ENCODE peak calls at places on chromosomes 3 and 15, in seven cellular contexts. One of them, this sample, is unnamed. For H3K9me3 and H3K4me1, the result is how much of the 10 kb centered on the place peaks cover.

GRCh38 chr15:33654859-33655258 is 313.4 kb upstream of the CHRM5 start:
- DNase-seq in IMR-90: no peak
- DNase-seq in upper lobe of right lung: no peak
- DNase-seq in hepatocyte: no peak
- DNase-seq in naive thymus-derived CD4-positive, alpha-beta T cell: no peak
- DNase-seq in A549: no peak
- DNase-seq in heart left ventricle: no peak
- DNase-seq in this sample: no peak

GRCh38 chr3:146100825-146101444 is 60.0 kb downstream of the PLOD2 start:
- DNase-seq in IMR-90: peak
- DNase-seq in upper lobe of right lung: no peak
- DNase-seq in hepatocyte: no peak
- DNase-seq in naive thymus-derived CD4-positive, alpha-beta T cell: no peak
- DNase-seq in A549: no peak
- DNase-seq in heart left ventricle: no peak
- DNase-seq in this sample: no peak

GRCh38 chr15:66854012-66854965 is 152.3 kb downstream of the SMAD6 start:
- DNase-seq in IMR-90: no peak
- DNase-seq in upper lobe of right lung: no peak
- DNase-seq in hepatocyte: no peak
- DNase-seq in naive thymus-derived CD4-positive, alpha-beta T cell: no peak
- DNase-seq in A549: no peak
- DNase-seq in heart left ventricle: peak
- DNase-seq in this sample: no peak

GRCh38 chr15:74193305-74193718 is 9.3 kb downstream of the STRA6 start:
- DNase-seq in IMR-90: peak
- DNase-seq in upper lobe of right lung: no peak
- DNase-seq in hepatocyte: peak
- DNase-seq in naive thymus-derived CD4-positive, alpha-beta T cell: no peak
- DNase-seq in A549: no peak
- DNase-seq in heart left ventricle: no peak
- DNase-seq in this sample: no peak

GRCh38 chr3:82736696-82737277 is 975.3 kb upstream of the GBE1 start:
- DNase-seq in IMR-90: no peak
- DNase-seq in upper lobe of right lung: no peak
- DNase-seq in hepatocyte: no peak
- DNase-seq in naive thymus-derived CD4-positive, alpha-beta T cell: no peak
- DNase-seq in A549: no peak
- DNase-seq in heart left ventricle: no peak
- DNase-seq in this sample: no peak

GRCh38 chr15:91982401-91982800 is 128.9 kb downstream of the SLCO3A1 start:
- DNase-seq in IMR-90: peak
- DNase-seq in upper lobe of right lung: no peak
- DNase-seq in hepatocyte: no peak
- DNase-seq in naive thymus-derived CD4-positive, alpha-beta T cell: no peak
- DNase-seq in A549: no peak
- DNase-seq in heart left ventricle: no peak
- DNase-seq in this sample: no peak

GRCh38 chr3:196272826-196273225 is 14.7 kb downstream of the PCYT1A start:
- DNase-seq in IMR-90: no peak
- DNase-seq in upper lobe of right lung: no peak
- DNase-seq in hepatocyte: no peak
- DNase-seq in naive thymus-derived CD4-positive, alpha-beta T cell: no peak
- DNase-seq in A549: no peak
- DNase-seq in heart left ventricle: peak
- DNase-seq in this sample: no peak

GRCh38 chr3:50632450-50632849 is 15.5 kb downstream of the MAPKAPK3 start:
- DNase-seq in IMR-90: no peak
- DNase-seq in upper lobe of right lung: no peak
- DNase-seq in hepatocyte: no peak
- DNase-seq in naive thymus-derived CD4-positive, alpha-beta T cell: no peak
- DNase-seq in A549: no peak
- DNase-seq in heart left ventricle: no peak
- DNase-seq in this sample: no peak

GRCh38 chr15:77027697-77028450 is 32.9 kb downstream of the PSTPIP1 start:
- DNase-seq in IMR-90: no peak
- DNase-seq in upper lobe of right lung: peak
- DNase-seq in hepatocyte: no peak
- DNase-seq in naive thymus-derived CD4-positive, alpha-beta T cell: no peak
- DNase-seq in A549: no peak
- DNase-seq in heart left ventricle: no peak
- DNase-seq in this sample: peak

GRCh38 chr3:73669268-73669667 is 44.5 kb upstream of the PDZRN3 start:
- DNase-seq in IMR-90: peak
- DNase-seq in upper lobe of right lung: no peak
- DNase-seq in hepatocyte: no peak
- DNase-seq in naive thymus-derived CD4-positive, alpha-beta T cell: no peak
- DNase-seq in A549: no peak
- DNase-seq in heart left ventricle: no peak
- DNase-seq in this sample: no peak

GRCh38 chr15:36365963-36366362 is 213.5 kb upstream of the CDIN1 start:
- DNase-seq in IMR-90: no peak
- DNase-seq in upper lobe of right lung: no peak
- DNase-seq in hepatocyte: no peak
- DNase-seq in naive thymus-derived CD4-positive, alpha-beta T cell: no peak
- DNase-seq in A549: no peak
- DNase-seq in heart left ventricle: no peak
- DNase-seq in this sample: no peak

GRCh38 chr3:57226156-57226555 is 1.4 kb upstream of the APPL1 start:
- DNase-seq in IMR-90: no peak
- DNase-seq in upper lobe of right lung: no peak
- DNase-seq in hepatocyte: no peak
- DNase-seq in naive thymus-derived CD4-positive, alpha-beta T cell: no peak
- DNase-seq in A549: no peak
- DNase-seq in heart left ventricle: no peak
- DNase-seq in this sample: no peak

GRCh38 chr3:129248286-129248979 is 973 bp upstream of the COPG1 start:
- DNase-seq in IMR-90: no peak
- DNase-seq in upper lobe of right lung: no peak
- DNase-seq in hepatocyte: no peak
- DNase-seq in naive thymus-derived CD4-positive, alpha-beta T cell: no peak
- DNase-seq in A549: no peak
- DNase-seq in heart left ventricle: no peak
- DNase-seq in this sample: peak

GRCh38 chr3:5285439-5285838 is 97.9 kb downstream of the EDEM1 start:
- DNase-seq in IMR-90: no peak
- DNase-seq in upper lobe of right lung: no peak
- DNase-seq in hepatocyte: no peak
- DNase-seq in naive thymus-derived CD4-positive, alpha-beta T cell: no peak
- DNase-seq in A549: no peak
- DNase-seq in heart left ventricle: no peak
- DNase-seq in this sample: no peak

GRCh38 chr15:45393851-45394250 is 15.5 kb upstream of the GATM start:
- DNase-seq in IMR-90: no peak
- DNase-seq in upper lobe of right lung: no peak
- DNase-seq in hepatocyte: peak
- DNase-seq in naive thymus-derived CD4-positive, alpha-beta T cell: no peak
- DNase-seq in A549: no peak
- DNase-seq in heart left ventricle: no peak
- DNase-seq in this sample: peak

GRCh38 chr15:26087395-26087794 is 224.3 kb upstream of the ATP10A start:
- DNase-seq in IMR-90: peak
- DNase-seq in upper lobe of right lung: no peak
- DNase-seq in hepatocyte: no peak
- DNase-seq in naive thymus-derived CD4-positive, alpha-beta T cell: no peak
- DNase-seq in A549: no peak
- DNase-seq in heart left ventricle: no peak
- DNase-seq in this sample: no peak

GRCh38 chr15:96122077-96123027 is 208.1 kb upstream of the NR2F2 start:
- DNase-seq in IMR-90: peak
- DNase-seq in upper lobe of right lung: no peak
- DNase-seq in hepatocyte: peak
- DNase-seq in naive thymus-derived CD4-positive, alpha-beta T cell: no peak
- DNase-seq in A549: no peak
- DNase-seq in heart left ventricle: no peak
- DNase-seq in this sample: no peak

GRCh38 chr3:45026957-45027356 is 854 bp downstream of the CLEC3B start:
- DNase-seq in IMR-90: peak
- DNase-seq in upper lobe of right lung: no peak
- DNase-seq in hepatocyte: no peak
- DNase-seq in naive thymus-derived CD4-positive, alpha-beta T cell: no peak
- DNase-seq in A549: no peak
- DNase-seq in heart left ventricle: peak
- DNase-seq in this sample: peak
- H3K9me3 ChIP-seq in IMR-90: under half
- H3K9me3 ChIP-seq in upper lobe of right lung: under half
- H3K9me3 ChIP-seq in hepatocyte: under half
- H3K9me3 ChIP-seq in naive thymus-derived CD4-positive, alpha-beta T cell: under half
- H3K9me3 ChIP-seq in A549: under half
- H3K9me3 ChIP-seq in heart left ventricle: under half
- H3K9me3 ChIP-seq in this sample: under half

GRCh38 chr3:46701211-46701939 is at the start of gene TMIE:
- DNase-seq in IMR-90: no peak
- DNase-seq in upper lobe of right lung: no peak
- DNase-seq in hepatocyte: no peak
- DNase-seq in naive thymus-derived CD4-positive, alpha-beta T cell: no peak
- DNase-seq in A549: no peak
- DNase-seq in heart left ventricle: no peak
- DNase-seq in this sample: no peak
- H3K4me3 ChIP-seq in IMR-90: peak
- H3K4me3 ChIP-seq in upper lobe of right lung: peak
- H3K4me3 ChIP-seq in hepatocyte: peak
- H3K4me3 ChIP-seq in naive thymus-derived CD4-positive, alpha-beta T cell: no peak
- H3K4me3 ChIP-seq in A549: peak
- H3K4me3 ChIP-seq in heart left ventricle: peak
- H3K4me3 ChIP-seq in this sample: no peak

DNA sequence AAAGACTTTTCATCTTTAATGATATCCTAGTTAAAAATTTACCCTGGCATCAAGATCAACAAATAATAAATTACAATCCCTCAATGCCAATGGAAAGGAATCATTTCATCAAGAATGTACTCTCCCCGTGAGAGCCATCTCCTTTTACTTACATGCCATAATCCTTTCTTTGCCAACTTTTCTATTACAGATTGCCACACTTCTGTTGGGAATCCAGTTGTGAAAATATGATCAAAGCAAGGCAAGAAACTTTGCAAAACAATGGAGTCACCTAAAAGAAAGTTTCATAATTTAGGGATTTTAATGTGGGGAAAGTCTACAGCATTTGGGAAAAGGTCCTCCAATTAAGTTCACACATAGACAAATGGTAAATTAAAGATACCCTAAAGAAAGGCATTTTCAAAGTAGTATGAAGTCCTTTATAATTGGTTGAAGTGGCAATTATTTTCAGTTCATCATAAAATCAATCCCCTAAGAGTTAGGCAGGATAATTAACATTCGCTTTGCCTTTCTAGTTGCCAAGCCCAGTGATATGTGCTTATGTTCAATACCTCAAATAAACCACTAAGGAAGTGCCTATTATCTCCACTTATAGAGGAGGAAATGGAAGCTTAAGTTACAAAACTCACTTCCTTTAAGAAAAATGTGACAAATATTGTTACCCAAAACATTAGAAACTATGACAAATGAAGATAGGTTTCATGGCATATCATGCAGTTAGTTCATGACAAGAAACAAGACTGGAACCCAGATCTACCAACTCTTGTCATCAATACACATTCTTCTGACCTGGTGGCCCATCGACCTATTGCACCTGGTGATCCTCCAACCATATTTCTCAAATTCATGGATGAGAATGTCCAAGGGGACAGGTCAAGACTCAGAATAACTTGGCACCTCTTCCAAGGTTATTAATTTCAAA is 49.1 kb downstream of the TRANK1 start:
- DNase-seq in IMR-90: no peak
- DNase-seq in upper lobe of right lung: no peak
- DNase-seq in hepatocyte: no peak
- DNase-seq in naive thymus-derived CD4-positive, alpha-beta T cell: no peak
- DNase-seq in A549: no peak
- DNase-seq in heart left ventricle: no peak
- DNase-seq in this sample: no peak
- H3K4me1 ChIP-seq in IMR-90: under half
- H3K4me1 ChIP-seq in upper lobe of right lung: under half
- H3K4me1 ChIP-seq in hepatocyte: under half
- H3K4me1 ChIP-seq in naive thymus-derived CD4-positive, alpha-beta T cell: under half
- H3K4me1 ChIP-seq in A549: under half
- H3K4me1 ChIP-seq in heart left ventricle: under half
- H3K4me1 ChIP-seq in this sample: under half

DNA sequence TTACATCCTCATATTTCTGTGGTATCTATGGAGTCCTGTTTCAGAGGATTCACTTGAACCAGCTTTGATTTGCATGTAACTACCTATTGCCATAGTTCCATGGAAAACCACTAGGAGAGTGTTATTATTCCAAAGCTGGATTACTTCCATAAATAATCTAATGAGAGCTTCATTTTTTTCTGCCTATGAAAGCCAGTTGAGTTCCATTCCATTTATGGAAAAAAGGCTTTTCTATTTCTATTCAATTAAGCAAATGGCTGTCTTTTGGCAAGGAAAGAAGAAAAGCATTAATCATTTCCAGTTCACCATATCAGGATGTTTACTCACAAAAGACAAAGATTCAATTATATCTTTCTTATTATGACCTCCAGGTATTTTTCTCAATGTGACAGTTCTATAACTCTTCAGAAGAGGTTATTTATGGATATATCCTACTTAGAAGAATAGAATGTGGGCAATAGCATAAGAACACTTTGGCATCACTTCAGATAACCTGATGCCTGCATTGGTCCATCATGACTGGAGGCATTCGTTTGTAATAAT is 259.9 kb upstream of the ZPLD1 start:
- DNase-seq in IMR-90: peak
- DNase-seq in upper lobe of right lung: no peak
- DNase-seq in hepatocyte: no peak
- DNase-seq in naive thymus-derived CD4-positive, alpha-beta T cell: no peak
- DNase-seq in A549: no peak
- DNase-seq in heart left ventricle: no peak
- DNase-seq in this sample: no peak
- H3K9me3 ChIP-seq in IMR-90: under half
- H3K9me3 ChIP-seq in upper lobe of right lung: under half
- H3K9me3 ChIP-seq in hepatocyte: under half
- H3K9me3 ChIP-seq in naive thymus-derived CD4-positive, alpha-beta T cell: under half
- H3K9me3 ChIP-seq in A549: under half
- H3K9me3 ChIP-seq in heart left ventricle: under half
- H3K9me3 ChIP-seq in this sample: under half

GRCh38 chr3:98962951-98963350 is 61.5 kb upstream of the DCBLD2 start:
- DNase-seq in IMR-90: peak
- DNase-seq in upper lobe of right lung: no peak
- DNase-seq in hepatocyte: no peak
- DNase-seq in naive thymus-derived CD4-positive, alpha-beta T cell: no peak
- DNase-seq in A549: no peak
- DNase-seq in heart left ventricle: no peak
- DNase-seq in this sample: no peak
- H3K4me3 ChIP-seq in IMR-90: no peak
- H3K4me3 ChIP-seq in upper lobe of right lung: no peak
- H3K4me3 ChIP-seq in hepatocyte: no peak
- H3K4me3 ChIP-seq in naive thymus-derived CD4-positive, alpha-beta T cell: no peak
- H3K4me3 ChIP-seq in A549: no peak
- H3K4me3 ChIP-seq in heart left ventricle: no peak
- H3K4me3 ChIP-seq in this sample: no peak

This sample was measured in body of pancreas.